ENCODE peak calls at places on chromosomes 7 and 10, in eight cellular contexts. B is mesothelial cell of epicardium; Q is fibroblast of gingiva; A is CD8-positive, alpha-beta memory T cell; I is putamen; O is right lobe of liver; H is astrocyte of the cerebellum; T is stimulated activated CD8-positive, alpha-beta memory T cell treated with anti-CD3 and anti-CD28 coated beads, Interleukin-15, amount 100 ng/mL, for 4 hours. Y is an unnamed sample.

GRCh38 chr10:119290301-119291036 is 83.1 kb downstream of the GRK5 start:
- DNase-seq in A (no peak), H (no peak), I (no peak), T (no peak), B (no peak), Q (no peak), O (no peak), Y (no peak)

GRCh38 chr10:98619446-98619845 is 172.7 kb upstream of the HPS1 start:
- DNase-seq in I (no peak), T (no peak), B (no peak), Q (no peak), H (no peak), A (no peak), O (no peak), Y (no peak)

GRCh38 chr10:74909665-74910064 is 83.3 kb downstream of the KAT6B start:
- DNase-seq in I (no peak), Q (peak), T (no peak), H (no peak), A (no peak), O (no peak), B (no peak), Y (no peak)

GRCh38 chr10:63633677-63634487 is 112.7 kb downstream of the REEP3 start:
- DNase-seq in B (no peak), Q (peak), T (no peak), H (no peak), A (no peak), I (no peak), O (no peak), Y (peak)

GRCh38 chr7:41786324-41786723 is 83.4 kb upstream of the INHBA start:
- DNase-seq in B (no peak), Q (no peak), I (no peak), T (no peak), A (no peak), H (no peak), O (no peak), Y (no peak)

GRCh38 chr10:80148166-80148805 is 15.8 kb downstream of the PLAC9 start:
- DNase-seq in H (no peak), T (no peak), Q (no peak), O (no peak), B (no peak), A (no peak), I (no peak), Y (no peak)

GRCh38 chr10:111784936-111785465 is 398.6 kb downstream of the GPAM start:
- DNase-seq in Q (no peak), I (no peak), A (no peak), B (no peak), O (no peak), H (no peak), T (no peak), Y (no peak)

GRCh38 chr7:39811161-39811614 is 138.9 kb upstream of the CDK13 start:
- DNase-seq in B (peak), T (no peak), Q (peak), H (no peak), O (no peak), I (no peak), A (no peak), Y (peak)

GRCh38 chr10:93073539-93074136 is at the start of gene CYP26A1:
- DNase-seq in H (no peak), T (no peak), O (peak), Q (no peak), B (no peak), A (no peak), I (no peak), Y (no peak)

GRCh38 chr7:116210345-116211005 is at the start of gene TES:
- DNase-seq in I (no peak), Q (peak), A (peak), B (peak), O (peak), T (peak), H (no peak), Y (no peak)

GRCh38 chr10:115001506-115002381 is 63.7 kb downstream of the TRUB1 start:
- DNase-seq in O (peak), I (no peak), Q (no peak), T (no peak), H (no peak), B (no peak), A (no peak), Y (peak)